ENCODE peak calls at places on chromosomes 11 and 22, in eight cellular contexts. X is fibroblast of lung, L is PC-3, W is IMR-90, O is MM.1S, J is mesendoderm, U is H9, M is mesenchymal stem cell. T is an unnamed sample.

GRCh38 chr11:67033661-67034166 is 10.8 kb downstream of the SYT12 start:
- DNase-seq in X (peak), L (peak), W (peak), O (no peak), J (no peak), U (no peak), M (peak), T (no peak)

GRCh38 chr11:459511-460220 is 9.6 kb downstream of the PTDSS2 start:
- DNase-seq in X (no peak), L (no peak), W (no peak), O (no peak), J (no peak), U (no peak), M (no peak), T (peak)

GRCh38 chr22:29784451-29785361 is 17.5 kb downstream of the UQCR10 start:
- DNase-seq in X (peak), L (no peak), W (peak), O (no peak), J (no peak), U (no peak), M (no peak), T (peak)

GRCh38 chr11:8681837-8682218 is 637 bp downstream of the TRIM66 start:
- DNase-seq in X (no peak), L (no peak), W (no peak), O (no peak), J (no peak), U (no peak), M (no peak), T (no peak)

GRCh38 chr11:100774859-100775258 is 87.8 kb downstream of the ARHGAP42 start:
- DNase-seq in X (no peak), L (no peak), W (no peak), O (no peak), J (no peak), U (no peak), M (no peak), T (no peak)

GRCh38 chr22:41672780-41673509 is 15.7 kb downstream of the SNU13 start:
- DNase-seq in X (no peak), L (peak), W (no peak), O (no peak), J (peak), U (no peak), M (peak), T (no peak)

GRCh38 chr11:33701302-33701701 is 676 bp upstream of the C11orf91 start:
- DNase-seq in X (peak), L (peak), W (peak), O (peak), J (no peak), U (no peak), M (no peak), T (no peak)

GRCh38 chr11:12846766-12847615 is 162.1 kb upstream of the RASSF10 start:
- DNase-seq in X (no peak), L (no peak), W (no peak), O (no peak), J (no peak), U (no peak), M (no peak), T (no peak)

GRCh38 chr11:121467965-121468364 is 15.2 kb upstream of the SORL1-AS1 start:
- DNase-seq in X (no peak), L (no peak), W (no peak), O (no peak), J (no peak), U (no peak), M (no peak), T (no peak)

GRCh38 chr11:64334764-64335741 is 5.0 kb upstream of the CCDC88B start:
- DNase-seq in X (peak), L (peak), W (peak), O (no peak), J (peak), U (peak), M (peak), T (peak)

DNA sequence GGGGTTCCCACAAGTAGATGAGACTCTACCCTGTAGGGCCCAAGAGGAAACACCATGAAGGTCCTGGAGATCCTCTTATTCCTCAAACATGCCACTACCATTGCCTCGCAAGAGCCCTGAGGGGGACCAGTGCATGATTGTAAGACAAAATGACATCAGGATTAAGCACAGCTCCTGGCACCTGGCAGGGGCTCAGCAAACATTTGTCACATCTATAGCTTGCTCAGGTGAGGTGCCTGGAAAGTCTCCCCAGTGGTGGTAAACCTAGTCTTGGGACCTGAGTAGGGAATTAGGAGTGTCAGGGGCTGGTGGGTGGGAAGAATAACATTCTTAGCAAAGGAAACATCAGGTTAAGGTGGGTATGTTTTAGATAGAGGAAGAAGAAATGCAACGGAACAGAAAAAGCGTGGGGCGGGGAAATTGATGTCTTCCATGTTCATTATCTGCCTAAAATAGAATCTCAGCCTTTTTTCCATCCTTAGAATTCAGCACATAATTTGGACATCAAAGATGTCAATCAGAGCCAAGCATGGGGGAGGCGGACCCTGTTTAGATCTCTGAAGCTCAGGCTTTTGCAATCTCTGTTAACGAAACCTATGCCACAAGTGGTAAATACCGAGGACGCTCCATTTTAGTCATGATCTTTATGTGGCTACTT is 925 bp downstream of the YPEL1 start:
- DNase-seq in X (no peak), L (no peak), W (no peak), O (peak), J (peak), U (no peak), M (no peak), T (no peak)
- H3K9ac ChIP-seq in X (no peak), L (no peak), W (peak), O (peak), J (peak), U (peak), M (peak), T (peak)

GRCh38 chr11:128448981-128449713 is 138.2 kb downstream of the ETS1 start:
- DNase-seq in X (no peak), L (no peak), W (no peak), O (no peak), J (no peak), U (no peak), M (no peak), T (no peak)

GRCh38 chr11:128453444-128454336 is 133.7 kb downstream of the ETS1 start:
- DNase-seq in X (peak), L (peak), W (peak), O (peak), J (no peak), U (no peak), M (peak), T (peak)

GRCh38 chr11:128448487-128448886 is 138.9 kb downstream of the ETS1 start:
- DNase-seq in X (no peak), L (peak), W (peak), O (no peak), J (peak), U (peak), M (peak), T (peak)

GRCh38 chr11:128450882-128451647 is 136.3 kb downstream of the ETS1 start:
- DNase-seq in X (no peak), L (no peak), W (no peak), O (no peak), J (no peak), U (no peak), M (no peak), T (peak)

DNA sequence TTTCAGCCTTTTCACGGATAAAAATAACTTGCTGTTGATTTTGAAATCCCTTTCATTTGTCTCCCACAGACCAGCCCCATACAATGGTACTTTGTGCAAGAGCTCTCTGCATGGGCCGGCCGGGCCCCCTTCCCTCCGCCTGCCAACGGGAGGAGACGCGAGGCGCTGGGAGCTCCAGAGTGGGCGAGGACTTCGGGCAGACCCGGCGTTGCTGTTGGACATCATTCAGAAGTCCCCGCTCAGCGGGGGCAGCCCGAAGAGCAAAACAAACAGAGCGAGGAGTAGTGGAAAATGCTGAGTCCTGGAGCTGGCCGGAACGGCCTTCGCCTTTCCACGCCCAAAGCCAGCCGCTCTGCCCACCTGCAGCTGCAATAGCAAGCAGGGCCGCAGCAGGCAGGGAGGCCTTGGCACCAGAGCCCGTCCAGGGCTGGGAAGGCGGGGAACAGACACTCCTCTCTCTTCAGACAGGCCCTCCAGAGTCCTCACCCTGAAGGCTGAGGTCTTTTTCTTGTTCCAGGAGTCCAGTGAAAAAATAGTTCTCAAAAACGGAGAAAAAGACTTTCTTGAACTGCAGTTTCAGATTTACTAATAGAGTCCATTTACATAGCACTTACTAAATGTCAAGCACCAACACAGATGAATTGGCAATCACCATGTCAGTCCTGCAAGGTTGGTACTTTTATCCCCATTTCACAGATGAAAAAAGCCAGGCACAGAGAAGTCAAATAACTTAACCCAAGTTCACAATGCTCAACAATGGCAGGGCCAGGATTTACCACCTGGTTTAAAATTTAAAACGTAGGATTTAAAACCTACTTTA is 135.5 kb downstream of the ETS1 start:
- DNase-seq in X (peak), L (no peak), W (peak), O (no peak), J (no peak), U (peak), M (no peak), T (peak)
- H3K9ac ChIP-seq in X (peak), L (no peak), W (no peak), O (no peak), J (no peak), U (no peak), M (peak), T (no peak)

DNA sequence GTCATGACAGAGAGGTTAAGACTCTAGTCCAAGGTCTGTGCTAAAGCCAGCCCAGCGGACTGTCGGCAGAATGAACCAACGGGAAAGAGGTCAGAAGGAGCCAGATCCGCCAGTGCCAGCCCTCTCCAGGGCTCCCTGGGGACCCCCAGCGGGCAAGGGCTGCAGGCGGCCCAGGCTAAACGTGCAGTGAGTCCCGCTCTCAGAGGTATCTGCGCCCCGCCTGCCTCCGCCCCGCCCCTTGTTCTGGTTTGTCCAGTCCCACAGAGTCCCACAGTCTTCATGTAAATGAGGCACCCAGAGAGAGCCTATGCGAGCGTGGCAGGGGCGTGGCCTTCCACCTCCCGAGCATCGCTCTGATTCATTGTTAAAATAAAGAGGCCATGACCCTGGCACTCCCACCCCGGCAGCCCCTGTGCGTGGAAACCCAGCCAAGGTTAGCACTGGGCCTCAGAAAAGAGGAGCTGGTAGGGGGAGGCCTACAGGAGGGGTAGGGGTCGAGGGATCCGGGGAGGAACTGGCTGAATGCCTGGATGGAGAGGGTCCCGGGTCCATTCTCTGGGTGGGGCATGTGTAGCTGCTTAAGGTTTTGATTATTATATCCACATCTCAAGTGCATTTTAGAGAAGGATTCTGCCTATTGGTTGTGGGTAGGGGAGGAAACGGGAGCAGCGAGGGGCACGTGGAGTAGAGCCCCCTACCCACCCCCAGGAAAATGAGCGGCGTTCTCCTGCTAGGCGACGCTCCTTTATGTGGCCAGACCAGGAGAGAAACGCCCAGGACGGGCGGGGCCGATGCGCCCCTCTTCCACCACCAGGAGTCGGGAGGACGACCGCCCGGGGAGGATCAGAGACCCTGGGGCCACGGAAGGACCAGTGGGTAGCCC is at the start of gene TRIOBP:
- DNase-seq in X (peak), L (peak), W (peak), O (peak), J (peak), U (peak), M (peak), T (peak)
- H3K9ac ChIP-seq in X (no peak), L (no peak), W (peak), O (no peak), J (peak), U (peak), M (peak), T (no peak)

GRCh38 chr11:76232026-76232665 is 25.8 kb upstream of the WNT11 start:
- DNase-seq in X (no peak), L (no peak), W (no peak), O (peak), J (no peak), U (no peak), M (no peak), T (peak)

GRCh38 chr11:76233196-76233921 is 27.1 kb upstream of the WNT11 start:
- DNase-seq in X (no peak), L (no peak), W (no peak), O (no peak), J (no peak), U (no peak), M (no peak), T (peak)

GRCh38 chr11:76235233-76236091 is 29.2 kb upstream of the WNT11 start:
- DNase-seq in X (peak), L (peak), W (peak), O (peak), J (peak), U (peak), M (peak), T (peak)

GRCh38 chr11:76234704-76235232 is 28.5 kb upstream of the WNT11 start:
- DNase-seq in X (no peak), L (no peak), W (no peak), O (peak), J (no peak), U (no peak), M (peak), T (peak)

GRCh38 chr11:76233936-76234703 is 27.8 kb upstream of the WNT11 start:
- DNase-seq in X (peak), L (no peak), W (no peak), O (peak), J (no peak), U (peak), M (peak), T (peak)
- H3K9ac ChIP-seq in X (peak), L (peak), W (peak), O (peak), J (peak), U (peak), M (peak), T (peak)

DNA sequence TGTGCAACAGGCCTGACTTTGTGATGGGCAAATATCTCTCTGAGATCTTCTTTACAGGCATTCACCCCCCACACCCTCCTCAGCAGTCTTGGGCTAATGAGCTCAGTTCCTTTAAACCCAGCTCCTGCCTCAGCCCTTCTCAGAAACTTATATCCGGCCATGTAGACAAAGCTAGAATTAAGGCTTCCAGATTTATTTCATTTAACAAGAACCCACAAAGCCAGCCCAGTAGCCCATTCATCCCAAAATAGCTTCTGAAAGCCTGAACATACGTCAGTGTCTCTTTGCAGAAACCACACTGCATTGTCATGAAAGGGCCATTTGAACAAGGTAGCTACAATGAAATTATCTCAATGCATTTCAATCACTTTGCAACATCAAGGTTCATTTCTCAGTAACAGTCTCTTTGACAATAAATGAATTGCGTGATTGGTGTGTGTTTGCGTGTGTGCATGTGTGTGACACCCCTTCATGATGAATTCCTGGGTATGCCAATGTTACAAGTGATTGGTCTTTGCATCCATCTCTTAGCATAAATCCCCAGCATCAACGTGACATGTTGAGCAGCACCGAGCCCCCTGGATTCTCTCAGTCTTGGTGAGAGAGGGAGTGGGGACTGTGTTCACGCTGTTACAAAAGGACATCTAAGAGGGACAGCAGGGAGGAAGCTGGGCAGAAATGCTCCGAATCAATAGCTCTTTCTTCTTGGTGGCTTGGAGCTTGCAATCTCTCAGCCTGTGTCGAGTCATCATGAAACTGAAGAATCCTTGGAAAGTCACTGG is 299.6 kb downstream of the KIRREL3 start:
- DNase-seq in X (no peak), L (no peak), W (peak), O (peak), J (no peak), U (no peak), M (no peak), T (no peak)
- H3K9ac ChIP-seq in X (no peak), L (no peak), W (no peak), O (peak), J (no peak), U (no peak), M (no peak), T (no peak)

GRCh38 chr11:69814902-69815301 is 4.3 kb downstream of the FGF3 start:
- DNase-seq in X (no peak), L (no peak), W (no peak), O (no peak), J (no peak), U (no peak), M (no peak), T (no peak)
- H3K9ac ChIP-seq in X (no peak), L (no peak), W (no peak), O (no peak), J (no peak), U (no peak), M (no peak), T (no peak)

GRCh38 chr22:38489561-38490133 is 16.5 kb downstream of the DDX17 start:
- DNase-seq in X (no peak), L (no peak), W (no peak), O (no peak), J (no peak), U (no peak), M (no peak), T (no peak)

GRCh38 chr22:38491707-38492348 is 14.3 kb downstream of the DDX17 start:
- DNase-seq in X (no peak), L (no peak), W (peak), O (no peak), J (no peak), U (no peak), M (peak), T (no peak)

GRCh38 chr22:38489142-38489541 is 17.0 kb downstream of the DDX17 start:
- DNase-seq in X (no peak), L (no peak), W (no peak), O (no peak), J (no peak), U (no peak), M (no peak), T (peak)

GRCh38 chr22:38490915-38491314 is 15.2 kb downstream of the DDX17 start:
- DNase-seq in X (peak), L (no peak), W (peak), O (no peak), J (no peak), U (no peak), M (peak), T (peak)

DNA sequence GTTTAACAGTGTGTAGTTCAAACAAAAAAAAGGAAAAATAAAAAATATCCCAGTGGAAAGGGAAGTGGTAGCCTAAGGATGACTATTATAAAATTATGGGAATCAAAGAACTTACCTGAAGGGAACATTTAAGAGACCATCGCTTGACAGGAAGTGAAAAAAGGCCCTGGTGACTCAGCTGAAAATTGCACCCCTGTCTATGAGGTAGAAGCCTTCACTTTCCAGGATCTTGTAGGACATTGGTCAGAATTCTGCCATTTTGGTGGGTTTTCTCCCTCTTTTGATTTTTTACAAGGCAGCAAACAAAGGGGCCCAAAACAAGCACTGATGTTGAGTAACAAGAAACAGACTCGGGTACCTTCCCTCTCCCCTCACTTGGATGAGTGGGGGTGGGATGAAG is 15.6 kb downstream of the DDX17 start:
- DNase-seq in X (no peak), L (no peak), W (no peak), O (no peak), J (no peak), U (no peak), M (no peak), T (no peak)
- H3K9ac ChIP-seq in X (no peak), L (no peak), W (no peak), O (no peak), J (no peak), U (no peak), M (peak), T (no peak)